ENCODE peak calls at places on chromosomes 11 and 22, in four cellular contexts. U is esophagus squamous epithelium, V is uterus, S is esophagus muscularis mucosa. J is an unnamed sample.

GRCh38 chr22:46027219-46028068 is 50.5 kb upstream of the WNT7B start:
- DNase-seq in V (peak; percentile 56), S (no peak), U (no peak), J (no peak)

GRCh38 chr11:119794756-119795155 is 65.8 kb upstream of the NECTIN1 start:
- DNase-seq in U (no peak), S (no peak), V (no peak), J (no peak)

GRCh38 chr22:26322179-26322905 is 106.7 kb upstream of the ASPHD2 start:
- DNase-seq in S (no peak), V (no peak), U (no peak), J (peak; percentile 41)

GRCh38 chr22:25051073-25051472 is 98.6 kb downstream of the KIAA1671 start:
- DNase-seq in S (no peak), U (no peak), V (no peak), J (no peak)

GRCh38 chr11:59901306-59901705 is 22.7 kb downstream of the OOSP3 start:
- DNase-seq in V (no peak), S (no peak), U (no peak), J (peak; percentile 38)

GRCh38 chr11:114195981-114196731 is 100.0 kb upstream of the NNMT start:
- DNase-seq in V (no peak), U (no peak), S (no peak), J (no peak)

GRCh38 chr11:45754261-45754709 is 50.7 kb upstream of the SLC35C1 start:
- DNase-seq in V (peak; percentile 24), S (no peak), U (no peak), J (no peak)

GRCh38 chr22:31661851-31662667 is at the start of gene PISD:
- DNase-seq in S (peak; percentile 98), V (peak; percentile 94), U (peak; percentile 87), J (peak; percentile 72)

GRCh38 chr11:32331098-32331497 is 104.2 kb downstream of the WT1 start:
- DNase-seq in U (no peak), V (no peak), S (no peak), J (no peak)

GRCh38 chr11:77090373-77091111 is 12.1 kb upstream of the OMP start:
- DNase-seq in S (no peak), U (no peak), V (no peak), J (no peak)

GRCh38 chr22:35301370-35301874 is 1.7 kb downstream of the TOM1 start:
- DNase-seq in S (no peak), V (peak; percentile 61), U (no peak), J (no peak)

GRCh38 chr11:96091476-96091875 is 167.6 kb upstream of the MTMR2 start:
- DNase-seq in U (no peak), S (no peak), V (no peak), J (no peak)

GRCh38 chr11:118437736-118438125 is 1.4 kb downstream of the KMT2A start:
- DNase-seq in V (peak; percentile 17), S (no peak), U (no peak), J (no peak)

GRCh38 chr11:71191201-71191600 is 61.2 kb downstream of the SHANK2 start:
- DNase-seq in S (no peak), V (no peak), U (no peak), J (no peak)

GRCh38 chr22:50672471-50673230 is at the start of gene SHANK3:
- DNase-seq in V (peak; percentile 80), U (no peak), S (no peak), J (no peak)

GRCh38 chr11:6603287-6604080 is at the start of the genes ILK and RRP8:
- DNase-seq in V (peak; percentile 91), U (peak; percentile 60), S (peak; percentile 97), J (peak; percentile 94)
- TF ChIP-seq POLR2A in V (peak; percentile 96), U (peak; percentile 78), S (peak; percentile 76), J (peak; percentile 62)

GRCh38 chr22:41096391-41096790 is 4.0 kb downstream of the EP300 start:
- DNase-seq in S (no peak), V (no peak), U (no peak), J (no peak)

GRCh38 chr22:41092023-41092817 is at the start of gene EP300:
- DNase-seq in U (peak; percentile 46), V (peak; percentile 86), S (peak; percentile 96), J (peak; percentile 28)

GRCh38 chr22:41094036-41094435 is 1.6 kb downstream of the EP300 start:
- DNase-seq in U (no peak), V (no peak), S (no peak), J (peak; percentile 19)

GRCh38 chr22:41092847-41093371 is 517 bp downstream of the EP300 start:
- DNase-seq in V (peak; percentile 19), S (no peak), U (no peak), J (peak; percentile 30)

GRCh38 chr22:41091139-41092022 is 1.0 kb upstream of the EP300 start:
- DNase-seq in U (peak; percentile 96), S (peak; percentile 100), V (peak; percentile 99), J (peak; percentile 83)
- TF ChIP-seq POLR2A in U (peak; percentile 91), S (peak; percentile 79), V (peak; percentile 95), J (peak; percentile 64)

GRCh38 chr22:48530666-48531065 is 1297.0 kb downstream of the BRD1 start:
- DNase-seq in U (no peak), S (no peak), V (no peak), J (no peak)
- TF ChIP-seq POLR2A in U (no peak), S (no peak), V (no peak), J (no peak)

DNA sequence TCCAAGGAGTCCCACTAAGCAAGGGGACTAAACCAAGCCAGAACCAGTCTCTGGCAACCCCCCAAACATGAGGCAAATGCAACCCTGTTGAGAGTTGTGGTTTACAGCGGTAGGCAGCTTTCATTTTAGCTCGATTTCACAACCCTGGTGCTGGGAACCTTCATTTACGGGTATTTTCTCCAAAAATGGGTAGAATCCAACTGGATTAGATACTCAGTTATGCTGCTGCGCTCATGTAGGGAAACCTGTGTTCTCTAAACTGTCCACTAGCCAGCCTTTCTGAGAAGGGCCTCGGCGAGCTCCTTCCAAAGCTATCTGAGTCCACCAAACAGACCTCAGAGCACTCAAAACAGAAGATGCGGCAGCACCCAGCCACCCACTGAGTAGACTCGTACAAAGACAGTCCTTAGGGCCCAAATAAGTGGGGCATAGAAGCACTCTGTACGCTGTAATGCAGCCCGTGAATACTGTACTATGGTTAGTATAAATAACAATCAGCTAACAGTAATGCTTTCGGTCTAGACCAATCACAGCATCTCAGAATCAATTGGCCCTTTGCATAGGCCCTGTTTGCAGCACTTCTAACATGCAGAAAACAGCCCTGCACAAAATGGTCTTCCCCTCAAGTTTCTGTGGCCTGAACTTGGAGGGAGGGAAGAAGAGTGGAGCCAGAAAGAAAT is 104.7 kb downstream of the ETS1 start:
- DNase-seq in S (no peak), V (no peak), U (no peak), J (no peak)
- TF ChIP-seq POLR2A in S (no peak), V (no peak), U (no peak), J (no peak)

DNA sequence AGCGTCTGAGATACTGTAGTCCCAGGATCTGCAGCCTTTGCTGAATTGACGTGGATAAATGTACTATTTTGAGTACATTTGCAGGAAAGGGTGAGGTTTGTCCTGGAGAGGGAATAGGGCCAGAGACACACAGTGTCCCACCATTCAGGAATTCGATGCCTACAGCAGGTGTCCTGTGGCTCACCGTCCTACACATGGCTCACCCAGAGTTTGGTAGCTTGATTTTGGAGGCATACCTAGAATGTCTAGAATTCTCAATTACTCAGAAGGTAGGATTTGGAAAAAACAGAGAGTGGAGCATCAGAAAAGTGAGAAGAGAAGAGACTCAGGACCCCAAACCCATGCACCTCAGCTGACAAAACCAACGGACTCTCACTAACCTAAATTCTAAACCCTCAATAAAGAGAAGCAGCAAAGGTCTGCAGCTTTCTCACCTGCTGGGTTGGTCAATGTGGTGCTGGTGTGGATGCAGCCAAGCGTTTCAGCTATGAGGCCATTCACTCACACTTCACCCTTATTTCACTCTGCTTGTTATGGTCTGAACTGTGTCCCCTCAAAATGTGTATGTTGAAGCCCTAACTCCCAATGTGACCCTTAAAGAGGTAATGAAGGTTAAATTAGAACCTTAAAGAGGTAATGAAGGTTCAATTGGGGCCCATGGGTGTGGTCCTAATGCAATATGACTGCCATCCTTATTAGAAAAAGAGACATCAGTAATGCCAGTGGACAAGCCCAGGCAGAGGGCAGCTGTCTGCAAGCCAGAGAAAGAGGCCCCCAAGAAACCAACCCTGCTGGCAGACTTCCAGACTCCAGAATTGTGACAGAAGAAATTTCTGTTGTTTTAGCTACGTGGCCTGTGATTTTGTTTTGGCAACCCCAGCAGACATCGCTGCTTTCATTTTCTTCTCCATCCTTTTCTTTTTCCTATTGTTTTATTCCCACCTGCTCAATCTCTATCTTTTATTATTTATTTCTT is 187.8 kb downstream of the SNX19 start:
- DNase-seq in S (no peak), U (no peak), V (no peak), J (no peak)
- TF ChIP-seq POLR2A in S (no peak), U (no peak), V (no peak), J (no peak)

DNA sequence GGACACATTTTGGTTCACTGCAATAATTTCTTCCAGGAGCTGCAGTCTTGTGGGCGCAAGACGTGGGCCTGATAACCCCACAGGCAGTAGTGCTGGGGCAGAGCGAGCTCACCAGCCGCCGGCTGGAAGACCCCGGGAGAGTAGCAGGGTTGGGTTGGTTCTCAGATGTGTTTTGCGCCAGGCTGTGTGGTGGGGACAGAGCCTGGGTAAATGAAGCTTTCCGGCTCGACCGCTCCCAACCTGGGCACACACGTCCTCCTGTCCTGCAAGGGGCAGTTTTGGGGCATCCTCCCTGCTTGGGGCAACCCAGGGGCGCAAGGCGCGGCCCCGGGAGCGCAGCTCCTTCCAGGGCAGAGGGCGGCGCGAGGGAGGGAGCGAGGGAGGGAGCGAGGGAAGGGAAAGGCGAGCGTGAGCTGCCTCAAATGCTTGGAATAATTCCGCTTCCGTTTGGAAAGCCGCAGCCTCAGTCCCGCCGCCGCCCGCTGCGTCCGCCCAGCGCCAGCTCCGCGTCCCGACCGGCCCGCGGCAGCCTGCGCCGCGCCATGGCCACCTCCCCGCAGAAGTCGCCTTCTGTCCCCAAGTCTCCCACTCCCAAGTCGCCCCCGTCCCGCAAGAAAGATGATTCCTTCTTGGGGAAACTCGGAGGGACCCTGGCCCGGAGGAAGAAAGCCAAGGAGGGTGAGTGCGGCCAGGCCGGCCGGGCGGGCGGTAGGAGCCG is at the start of gene PARVA:
- DNase-seq in V (peak; percentile 64), U (no peak), S (peak; percentile 92), J (peak; percentile 48)
- TF ChIP-seq POLR2A in V (no peak), U (peak; percentile 62), S (peak; percentile 58), J (peak; percentile 83)